ENCODE peak calls at places on chromosome 5, in six cellular contexts. W is K562, F is GM12878, U is HepG2, M is GM12892, S is H1. T is an unnamed sample.

GRCh38 chr5:54651482-54652076 is 134.0 kb downstream of the SNX18 start:
- DNase-seq in W (no peak), F (no peak), U (no peak), M (no peak), S (no peak), T (no peak)

GRCh38 chr5:83000448-83000847 is 76.7 kb downstream of the TMEM167A start:
- DNase-seq in W (no peak), F (no peak), U (no peak), M (no peak), S (no peak), T (no peak)

GRCh38 chr5:67774153-67774552 is 441.4 kb upstream of the PIK3R1 start:
- DNase-seq in W (no peak), F (no peak), U (peak), M (no peak), S (no peak), T (no peak)

GRCh38 chr5:169791251-169791650 is 154.2 kb downstream of the DOCK2 start:
- DNase-seq in W (no peak), F (no peak), U (no peak), M (no peak), S (no peak), T (no peak)

GRCh38 chr5:119445544-119445943 is 6.8 kb upstream of the HSD17B4 start:
- DNase-seq in W (no peak), F (no peak), U (no peak), M (no peak), S (no peak), T (no peak)

GRCh38 chr5:81207009-81207408 is 26.1 kb upstream of the CKMT2 start:
- DNase-seq in W (peak), F (no peak), U (no peak), M (no peak), S (no peak), T (peak)

GRCh38 chr5:142654578-142655042 is 31.3 kb downstream of the FGF1 start:
- DNase-seq in W (no peak), F (no peak), U (no peak), M (no peak), S (no peak), T (no peak)

GRCh38 chr5:61525573-61526142 is 193.6 kb downstream of the ZSWIM6 start:
- DNase-seq in W (no peak), F (no peak), U (no peak), M (no peak), S (no peak), T (no peak)

GRCh38 chr5:98847054-98847453 is 73.6 kb downstream of the RGMB start:
- DNase-seq in W (no peak), F (no peak), U (no peak), M (no peak), S (no peak), T (no peak)

GRCh38 chr5:172005708-172006377 is 595 bp downstream of the FBXW11 start:
- DNase-seq in W (peak), F (no peak), U (peak), M (no peak), S (no peak), T (no peak)

GRCh38 chr5:172007795-172008465 is 1.5 kb upstream of the FBXW11 start:
- DNase-seq in W (no peak), F (no peak), U (no peak), M (no peak), S (no peak), T (no peak)

GRCh38 chr5:172007153-172007794 is 836 bp upstream of the FBXW11 start:
- DNase-seq in W (peak), F (no peak), U (peak), M (no peak), S (no peak), T (no peak)

GRCh38 chr5:172004824-172005237 is 1.6 kb downstream of the FBXW11 start:
- DNase-seq in W (peak), F (peak), U (no peak), M (no peak), S (no peak), T (no peak)

DNA sequence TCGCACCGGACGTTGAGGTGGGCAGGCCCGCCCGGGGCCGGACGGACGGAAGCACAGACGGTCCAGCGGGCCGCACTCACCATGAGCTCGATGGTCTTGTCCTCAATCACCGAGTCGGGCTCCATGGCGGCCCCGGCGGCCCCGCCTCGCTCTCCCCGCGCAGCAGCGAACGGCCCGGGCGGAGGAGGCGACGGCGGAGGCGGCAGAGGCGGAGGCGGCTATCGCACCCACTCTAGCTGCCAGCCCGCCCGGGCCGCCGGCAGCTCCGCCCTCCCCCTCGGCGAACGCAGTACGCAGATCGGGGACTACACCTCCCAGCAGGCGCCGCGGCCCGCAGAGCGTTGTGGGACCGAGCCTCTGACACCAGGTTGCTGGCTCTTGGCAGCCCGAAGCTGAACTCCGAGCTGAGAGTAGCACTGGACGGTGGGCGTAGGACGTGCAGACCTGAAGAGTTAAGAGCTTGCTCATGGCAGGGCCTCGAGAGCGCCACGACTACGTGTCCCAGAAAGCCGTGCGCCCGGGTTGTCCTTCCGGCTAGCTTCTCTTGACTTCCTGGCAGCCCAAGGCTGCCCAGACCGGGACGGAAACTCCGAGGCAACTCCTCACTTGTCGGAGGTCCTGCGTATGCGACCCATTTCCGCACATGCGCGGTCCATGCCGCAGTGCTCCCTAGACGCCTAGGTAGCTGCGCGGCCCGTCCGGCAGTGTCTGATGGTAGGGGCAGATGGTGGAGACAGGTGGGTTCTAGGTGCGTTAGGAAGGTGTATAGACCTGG is at the start of gene FBXW11:
- DNase-seq in W (peak), F (peak), U (peak), M (peak), S (peak), T (peak)
- TF ChIP-seq POLR2A in W (peak), F (peak), U (peak), M (peak), S (peak), T (peak)

GRCh38 chr5:180648658-180649296 is 623 bp downstream of the FLT4 start:
- DNase-seq in W (peak), F (no peak), U (no peak), M (no peak), S (no peak), T (no peak)
- TF ChIP-seq TAF1 in W (no peak), F (no peak), U (no peak), M (no peak), S (no peak), T (no peak)

GRCh38 chr5:16549491-16550233 is 67.1 kb downstream of the RETREG1 start:
- DNase-seq in W (no peak), F (no peak), U (no peak), M (no peak), S (no peak), T (no peak)
- TF ChIP-seq POLR2A in W (no peak), F (no peak), U (no peak), M (no peak), S (no peak), T (no peak)

GRCh38 chr5:163758283-163758711 is 252.9 kb downstream of the MAT2B start:
- DNase-seq in W (no peak), F (no peak), U (no peak), M (no peak), S (no peak), T (no peak)

GRCh38 chr5:163759000-163759730 is 253.7 kb downstream of the MAT2B start:
- DNase-seq in W (no peak), F (no peak), U (no peak), M (no peak), S (no peak), T (no peak)

GRCh38 chr5:163756170-163756569 is 250.8 kb downstream of the MAT2B start:
- DNase-seq in W (no peak), F (no peak), U (no peak), M (no peak), S (no peak), T (no peak)

GRCh38 chr5:163757344-163757743 is 251.9 kb downstream of the MAT2B start:
- DNase-seq in W (no peak), F (no peak), U (no peak), M (no peak), S (no peak), T (no peak)

DNA sequence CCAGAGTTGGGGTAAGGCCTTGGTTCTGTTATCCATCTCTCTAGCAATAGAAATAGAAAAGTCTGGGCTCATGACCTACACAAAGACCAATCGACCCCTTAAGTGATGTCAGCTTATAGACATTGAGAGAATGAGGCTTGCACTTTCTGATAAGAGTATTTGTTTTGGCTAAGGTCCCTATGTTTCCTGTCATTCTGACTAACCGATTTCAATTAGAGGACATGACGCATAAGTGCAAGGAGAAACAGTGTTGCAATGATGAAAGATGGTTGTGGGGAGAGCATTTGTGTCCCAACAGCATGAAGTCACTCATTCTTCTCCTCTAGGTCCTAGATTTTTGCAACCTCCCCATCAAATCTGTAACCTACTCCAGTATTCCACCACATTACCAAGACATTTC is 255.1 kb downstream of the MAT2B start:
- DNase-seq in W (no peak), F (no peak), U (peak), M (no peak), S (no peak), T (no peak)
- TF ChIP-seq TAF1 in W (no peak), F (no peak), U (no peak), M (no peak), S (no peak), T (no peak)

GRCh38 chr5:172807766-172808311 is 26.2 kb upstream of the ERGIC1 start:
- DNase-seq in W (no peak), F (no peak), U (no peak), M (no peak), S (no peak), T (no peak)

GRCh38 chr5:172806897-172807672 is 27.0 kb upstream of the ERGIC1 start:
- DNase-seq in W (peak), F (peak), U (peak), M (peak), S (peak), T (peak)

GRCh38 chr5:172805736-172806255 is 28.3 kb upstream of the ERGIC1 start:
- DNase-seq in W (peak), F (no peak), U (no peak), M (no peak), S (no peak), T (no peak)

GRCh38 chr5:172802585-172803176 is 31.4 kb upstream of the ERGIC1 start:
- DNase-seq in W (peak), F (no peak), U (no peak), M (no peak), S (no peak), T (no peak)

GRCh38 chr5:172805018-172805683 is 28.9 kb upstream of the ERGIC1 start:
- DNase-seq in W (no peak), F (no peak), U (no peak), M (no peak), S (no peak), T (no peak)
- TF ChIP-seq POLR2A in W (no peak), F (no peak), U (no peak), M (no peak), S (no peak), T (no peak)

T was measured in GM12891.